ENCODE peak calls at places on chromosomes 12 and 14, in six cellular contexts. A is M059J; R is non-pigmented ciliary epithelial cell; V is stimulated activated CD4-positive, alpha-beta T cell treated with anti-CD3 and anti-CD28 coated beads, Interleukin-15, amount 100 ng/mL, for 1 hour; S is NCI-H1092; G is NCI-H774. I is an unnamed sample.

GRCh38 chr14:50773632-50774541 is 57.1 kb downstream of the NIN start:
- DNase-seq in A (peak; percentile 45), R (no peak), V (peak; percentile 10), S (no peak), G (no peak), I (peak; percentile 56)

GRCh38 chr14:74566174-74567125 is 45.6 kb downstream of the LTBP2 start:
- DNase-seq in A (peak; percentile 62), R (no peak), V (no peak), S (no peak), G (no peak), I (peak; percentile 26)

GRCh38 chr12:51124504-51124903 is 41.1 kb upstream of the CSRNP2 start:
- DNase-seq in A (no peak), R (no peak), V (no peak), S (no peak), G (no peak), I (no peak)

GRCh38 chr12:122203968-122204828 is 689 bp downstream of the B3GNT4 start:
- DNase-seq in A (no peak), R (no peak), V (no peak), S (no peak), G (no peak), I (no peak)

GRCh38 chr12:71581206-71581605 is 82.4 kb downstream of the ZFC3H1 start:
- DNase-seq in A (peak; percentile 34), R (no peak), V (no peak), S (no peak), G (no peak), I (peak; percentile 52)

GRCh38 chr14:31926123-31926522 is 151.0 kb upstream of the ARHGAP5 start:
- DNase-seq in A (peak; percentile 41), R (no peak), V (no peak), S (peak; percentile 50), G (peak; percentile 16), I (no peak)

GRCh38 chr12:857611-858010 is 91.9 kb downstream of the RAD52 start:
- DNase-seq in A (peak; percentile 79), R (no peak), V (no peak), S (no peak), G (no peak), I (no peak)

GRCh38 chr12:101857043-101857558 is 20.3 kb upstream of the DRAM1 start:
- DNase-seq in A (peak; percentile 82), R (peak; percentile 74), V (no peak), S (no peak), G (no peak), I (no peak)

GRCh38 chr14:69662636-69663321 is 51.4 kb downstream of the SUSD6 start:
- DNase-seq in A (no peak), R (no peak), V (no peak), S (no peak), G (no peak), I (no peak)

GRCh38 chr12:915090-915489 is 34.4 kb downstream of the RAD52 start:
- DNase-seq in A (peak; percentile 15), R (no peak), V (no peak), S (no peak), G (no peak), I (no peak)

GRCh38 chr14:41285193-41285748 is 321.4 kb upstream of the LRFN5 start:
- DNase-seq in A (peak; percentile 8), R (no peak), V (no peak), S (peak; percentile 4), G (peak; percentile 39), I (no peak)

GRCh38 chr12:70045036-70045435 is 198.2 kb upstream of the CNOT2 start:
- DNase-seq in A (no peak), R (no peak), V (no peak), S (no peak), G (no peak), I (no peak)

GRCh38 chr14:69299286-69300035 is 39.5 kb downstream of the GALNT16 start:
- DNase-seq in A (no peak), R (no peak), V (no peak), S (no peak), G (no peak), I (peak; percentile 18)

GRCh38 chr14:34682787-34683321 is 31.5 kb downstream of the CFL2 start:
- DNase-seq in A (peak; percentile 47), R (no peak), V (no peak), S (no peak), G (no peak), I (no peak)

GRCh38 chr12:96093543-96094196 is 58.3 kb upstream of the LTA4H start:
- DNase-seq in A (no peak), R (no peak), V (no peak), S (no peak), G (peak; percentile 42), I (no peak)

GRCh38 chr14:21084988-21085853 is 13.2 kb downstream of the ZNF219 start:
- DNase-seq in A (peak; percentile 47), R (peak; percentile 60), V (no peak), S (no peak), G (no peak), I (no peak)

I was measured in Calu3.